ENCODE peak calls at places on chromosomes 2 and 18, in ten cellular contexts. T is T-helper 2 cell, H is NCI-H1694, V is nucleus accumbens, G is NCI-H1417, A is endothelial cell, K is hypothalamus, C is BE2C, U is amygdala, Y is ACHN. W is an unnamed sample.

GRCh38 chr2:122219504-122219903 is 464.1 kb downstream of the TSN start:
- DNase-seq in T (no peak), H (no peak), V (no peak), G (no peak), A (no peak), K (no peak), C (no peak), U (no peak), Y (no peak), W (no peak)

GRCh38 chr2:159612255-159612901 is 4.0 kb downstream of the BAZ2B start:
- DNase-seq in T (no peak), H (peak), V (no peak), G (peak), A (no peak), K (no peak), C (no peak), U (no peak), Y (peak), W (no peak)

GRCh38 chr2:66919286-66919685 is 477.8 kb upstream of the ETAA1 start:
- DNase-seq in T (no peak), H (no peak), V (no peak), G (no peak), A (no peak), K (no peak), C (no peak), U (no peak), Y (no peak), W (no peak)

GRCh38 chr2:43112155-43112554 is 114.3 kb downstream of the ZFP36L2 start:
- DNase-seq in T (no peak), H (no peak), V (no peak), G (no peak), A (no peak), K (no peak), C (no peak), U (no peak), Y (no peak), W (no peak)

GRCh38 chr2:218354850-218355443 is 1.7 kb upstream of the CATIP start:
- DNase-seq in T (no peak), H (no peak), V (no peak), G (no peak), A (no peak), K (no peak), C (no peak), U (no peak), Y (no peak), W (no peak)

GRCh38 chr2:28366496-28367282 is 26.0 kb upstream of the FOSL2 start:
- DNase-seq in T (peak), H (no peak), V (no peak), G (no peak), A (no peak), K (no peak), C (peak), U (no peak), Y (peak), W (peak)

GRCh38 chr2:8576525-8577157 is 105.2 kb upstream of the ID2 start:
- DNase-seq in T (no peak), H (no peak), V (no peak), G (no peak), A (no peak), K (no peak), C (no peak), U (no peak), Y (no peak), W (no peak)

GRCh38 chr2:237673130-237673921 is 45.9 kb downstream of the LRRFIP1 start:
- DNase-seq in T (peak), H (peak), V (peak), G (peak), A (peak), K (no peak), C (peak), U (no peak), Y (peak), W (peak)

GRCh38 chr2:102294802-102295489 is 16.4 kb upstream of the IL1RL1 start:
- DNase-seq in T (no peak), H (no peak), V (no peak), G (no peak), A (no peak), K (no peak), C (no peak), U (no peak), Y (no peak), W (no peak)

GRCh38 chr2:225428360-225428759 is 28.9 kb downstream of the NYAP2 start:
- DNase-seq in T (no peak), H (no peak), V (no peak), G (no peak), A (no peak), K (no peak), C (no peak), U (no peak), Y (no peak), W (no peak)

GRCh38 chr2:207156045-207156444 is 9.7 kb downstream of the KLF7 start:
- DNase-seq in T (no peak), H (no peak), V (no peak), G (no peak), A (no peak), K (no peak), C (no peak), U (no peak), Y (no peak), W (no peak)

GRCh38 chr18:55748227-55748738 is 160.3 kb upstream of the TCF4 start:
- DNase-seq in T (no peak), H (no peak), V (no peak), G (no peak), A (no peak), K (no peak), C (no peak), U (no peak), Y (no peak), W (no peak)